ENCODE peak calls at places on chromosomes 16 and 17, in nine cellular contexts. P is retina, H is HFF-Myc, E is AG09309, T is NCI-H524 treated with DMSO at 0.1 percent for 48 hours, R is Right ventricle myocardium superior, G is caudate nucleus, A is left colon, M is iPS DF 6.9. Z is an unnamed sample.

GRCh38 chr16:70778901-70779309 is 22.1 kb downstream of the VAC14 start:
- DNase-seq in E (peak; percentile 73), T (no peak), P (no peak), G (no peak), A (no peak), R (peak; percentile 65), M (no peak), H (peak; percentile 88), Z (no peak)

GRCh38 chr16:1050466-1050865 is 22.1 kb upstream of the SSTR5 start:
- DNase-seq in H (no peak), M (no peak), E (no peak), P (no peak), R (no peak), G (no peak), T (no peak), A (no peak), Z (no peak)

GRCh38 chr17:75601057-75601987 is 13.7 kb downstream of the MYO15B start:
- DNase-seq in T (no peak), A (peak; percentile 75), M (no peak), E (no peak), R (peak; percentile 72), G (no peak), H (no peak), P (peak; percentile 56), Z (no peak)

GRCh38 chr17:45851873-45852272 is 7.2 kb downstream of the SPPL2C start:
- DNase-seq in H (no peak), R (no peak), M (no peak), E (no peak), G (no peak), T (no peak), P (no peak), A (no peak), Z (no peak)

GRCh38 chr17:81295031-81295677 is at the start of gene SLC38A10:
- DNase-seq in R (peak; percentile 96), M (no peak), P (peak; percentile 93), A (peak; percentile 90), G (peak; percentile 73), E (peak; percentile 21), H (peak; percentile 29), T (peak; percentile 44), Z (no peak)

GRCh38 chr17:44909681-44910144 is 5.6 kb downstream of the GFAP start:
- DNase-seq in P (no peak), M (no peak), G (no peak), R (no peak), E (peak; percentile 33), A (no peak), T (no peak), H (no peak), Z (no peak)

GRCh38 chr17:31401456-31402254 is 10.2 kb downstream of the RAB11FIP4 start:
- DNase-seq in H (no peak), E (no peak), A (no peak), M (no peak), R (no peak), P (no peak), T (peak; percentile 66), G (no peak), Z (no peak)

GRCh38 chr16:8656376-8656775 is 18.0 kb upstream of the ABAT start:
- DNase-seq in A (no peak), T (no peak), M (no peak), H (no peak), P (no peak), E (no peak), G (no peak), R (no peak), Z (no peak)

GRCh38 chr16:62755938-62756337 is 719.7 kb upstream of the CDH8 start:
- DNase-seq in P (no peak), E (no peak), G (no peak), A (no peak), H (no peak), T (no peak), R (no peak), M (no peak), Z (no peak)

GRCh38 chr16:87305505-87306391 is 11.4 kb downstream of the C16orf95 start:
- DNase-seq in R (no peak), G (no peak), T (no peak), E (no peak), A (no peak), H (peak; percentile 87), P (no peak), M (no peak), Z (no peak)

GRCh38 chr17:65438708-65439294 is 122.6 kb downstream of the AXIN2 start:
- DNase-seq in R (no peak), H (peak; percentile 30), T (no peak), E (no peak), G (no peak), A (no peak), P (no peak), M (no peak), Z (no peak)

GRCh38 chr17:73949903-73950302 is 253.6 kb upstream of the RPL38 start:
- DNase-seq in G (no peak), H (no peak), R (no peak), M (no peak), A (no peak), P (no peak), T (no peak), E (no peak), Z (no peak)

GRCh38 chr17:61632826-61633225 is 41.8 kb upstream of the NACA2 start:
- DNase-seq in R (no peak), P (no peak), E (no peak), A (no peak), M (no peak), G (no peak), T (no peak), H (no peak), Z (no peak)

GRCh38 chr17:49469831-49470568 is 25.1 kb upstream of the NGFR start:
- DNase-seq in H (no peak), T (no peak), R (peak; percentile 51), G (no peak), P (peak; percentile 84), M (no peak), A (no peak), E (no peak), Z (no peak)

GRCh38 chr17:58331815-58332719 is 3.5 kb upstream of the TSPOAP1 start:
- DNase-seq in A (peak; percentile 77), E (no peak), P (no peak), T (no peak), R (peak; percentile 87), G (no peak), H (no peak), M (no peak), Z (no peak)

GRCh38 chr16:48408688-48409087 is 23.5 kb upstream of the SIAH1 start:
- DNase-seq in R (peak; percentile 54), A (peak; percentile 56), M (no peak), G (no peak), E (no peak), H (no peak), P (no peak), T (no peak), Z (no peak)

GRCh38 chr16:86697715-86698114 is 119.4 kb downstream of the FOXL1 start:
- DNase-seq in E (no peak), A (no peak), H (peak; percentile 39), M (no peak), G (no peak), P (no peak), T (no peak), R (no peak), Z (no peak)

GRCh38 chr16:54687043-54687655 is 243.5 kb upstream of the IRX5 start:
- DNase-seq in M (no peak), P (no peak), A (no peak), E (no peak), G (no peak), T (no peak), R (no peak), H (no peak), Z (no peak)